ENCODE peak calls at places on chromosomes 13 and 19, in five cellular contexts. O is hypothalamus; A is endothelial cell of umbilical vein; H is activated CD4-positive, alpha-beta T cell treated with anti-CD3 and anti-CD28 coated beads, Interleukin-2, amount 10 ng/mL, durations not matched to agents 7 days and 5 days; Q is AG04450. V is an unnamed sample.

GRCh38 chr19:51147663-51148062 is 5.6 kb downstream of the SIGLEC7 start:
- DNase-seq in O (no peak), A (no peak), H (no peak), Q (no peak), V (no peak)

GRCh38 chr13:45879666-45880065 is 28.1 kb upstream of the SIAH3 start:
- DNase-seq in O (no peak), A (peak), H (no peak), Q (no peak), V (peak)

GRCh38 chr13:45799451-45799850 is 52.1 kb downstream of the SIAH3 start:
- DNase-seq in O (no peak), A (no peak), H (no peak), Q (no peak), V (no peak)

GRCh38 chr13:43686557-43686956 is 100.2 kb downstream of the ENOX1 start:
- DNase-seq in O (no peak), A (no peak), H (no peak), Q (peak), V (peak)

GRCh38 chr13:37621811-37622361 is 23.3 kb upstream of the POSTN start:
- DNase-seq in O (no peak), A (no peak), H (no peak), Q (peak), V (no peak)

GRCh38 chr13:99028890-99029289 is 51.0 kb upstream of the DOCK9 start:
- DNase-seq in O (no peak), A (no peak), H (peak), Q (no peak), V (no peak)

GRCh38 chr13:35702316-35702715 is 225.8 kb upstream of the MAB21L1 start:
- DNase-seq in O (no peak), A (no peak), H (no peak), Q (no peak), V (no peak)

GRCh38 chr13:107441279-107441678 is 774.1 kb downstream of the LIG4 start:
- DNase-seq in O (no peak), A (no peak), H (no peak), Q (peak), V (no peak)

GRCh38 chr13:29362849-29363604 is 232.5 kb downstream of the SLC7A1 start:
- DNase-seq in O (peak), A (peak), H (peak), Q (peak), V (peak)

GRCh38 chr13:46530084-46530935 is 22.7 kb upstream of the LRCH1 start:
- DNase-seq in O (no peak), A (no peak), H (no peak), Q (no peak), V (no peak)

GRCh38 chr19:32231691-32232090 is 113.7 kb upstream of the ZNF507 start:
- DNase-seq in O (no peak), A (no peak), H (no peak), Q (no peak), V (no peak)

GRCh38 chr13:35888327-35888940 is 242.7 kb downstream of the DCLK1 start:
- DNase-seq in O (no peak), A (no peak), H (no peak), Q (no peak), V (no peak)

GRCh38 chr13:50162001-50162400 is 146.8 kb downstream of the KCNRG start:
- DNase-seq in O (no peak), A (no peak), H (no peak), Q (no peak), V (no peak)

GRCh38 chr13:113618455-113618854 is 33.9 kb downstream of the TFDP1 start:
- DNase-seq in O (no peak), A (no peak), H (no peak), Q (no peak), V (no peak)

GRCh38 chr13:30585748-30586262 is 31.9 kb upstream of the USPL1 start:
- DNase-seq in O (no peak), A (no peak), H (no peak), Q (peak), V (no peak)

GRCh38 chr19:57978586-57979289 is 4.4 kb upstream of the C19orf18 start:
- DNase-seq in O (no peak), A (peak), H (no peak), Q (no peak), V (no peak)

GRCh38 chr19:15432018-15432494 is 13.3 kb upstream of the AKAP8L start:
- DNase-seq in O (no peak), A (peak), H (peak), Q (no peak), V (peak)

GRCh38 chr19:45250832-45251451 is at the start of gene MARK4:
- DNase-seq in O (peak), A (peak), H (peak), Q (no peak), V (peak)

GRCh38 chr13:67438465-67438864 is 208.3 kb upstream of the PCDH9 start:
- DNase-seq in O (no peak), A (no peak), H (no peak), Q (no peak), V (no peak)

GRCh38 chr13:67228031-67228430 is 2.1 kb downstream of the PCDH9 start:
- DNase-seq in O (no peak), A (no peak), H (no peak), Q (no peak), V (no peak)

GRCh38 chr13:86976521-86977324 is 694.4 kb upstream of the SLITRK5 start:
- DNase-seq in O (no peak), A (no peak), H (no peak), Q (no peak), V (no peak)

GRCh38 chr19:11581740-11582139 is 4.3 kb upstream of the ACP5 start:
- DNase-seq in O (no peak), A (no peak), H (peak), Q (no peak), V (no peak)

GRCh38 chr13:73722120-73722519 is 412.1 kb downstream of the KLF12 start:
- DNase-seq in O (no peak), A (peak), H (no peak), Q (peak), V (peak)

GRCh38 chr13:111247552-111247951 is 72.9 kb upstream of the TEX29 start:
- DNase-seq in O (no peak), A (no peak), H (no peak), Q (no peak), V (no peak)

GRCh38 chr13:40505196-40505595 is 161.2 kb downstream of the FOXO1 start:
- DNase-seq in O (no peak), A (no peak), H (no peak), Q (no peak), V (no peak)

GRCh38 chr13:53703371-53704080 is 674.9 kb downstream of the OLFM4 start:
- DNase-seq in O (no peak), A (no peak), H (no peak), Q (no peak), V (no peak)

GRCh38 chr19:38556521-38557174 is 61.1 kb downstream of the MAP4K1 start:
- DNase-seq in O (no peak), A (no peak), H (no peak), Q (no peak), V (no peak)

GRCh38 chr13:105925496-105925895 is 610.0 kb downstream of the EFNB2 start:
- DNase-seq in O (no peak), A (no peak), H (no peak), Q (no peak), V (peak)

GRCh38 chr13:114011226-114011625 is 37.4 kb upstream of the C13orf46 start:
- DNase-seq in O (no peak), A (no peak), H (no peak), Q (no peak), V (no peak)

GRCh38 chr13:109297628-109298027 is 488.8 kb downstream of the IRS2 start:
- DNase-seq in O (no peak), A (no peak), H (no peak), Q (peak), V (peak)

GRCh38 chr13:111153977-111154332 is 38.8 kb downstream of the ARHGEF7 start:
- DNase-seq in O (peak), A (no peak), H (no peak), Q (no peak), V (no peak)